ENCODE peak calls at places on chromosome 19, in ten cellular contexts. T, Z, J, Y, A, Q, G, S, F and E are unnamed samples.
A peak's percentile ranks its signal among the peaks of the same experiment; 100 is the strongest.

GRCh38 chr19:2226051-2226839 is 9.9 kb downstream of the PLEKHJ1 start:
- DNase-seq in T (no peak), Z (no peak), J (no peak), Y (no peak), A (no peak), Q (no peak), G (no peak), S (no peak), F (no peak), E (no peak)

GRCh38 chr19:57830071-57830602 is at the start of gene ZNF587B:
- DNase-seq in T (peak; percentile 84), Z (peak; percentile 89), J (peak; percentile 44), Y (peak; percentile 56), A (peak; percentile 85), Q (peak; percentile 78), G (no peak), S (peak; percentile 85), F (peak; percentile 27), E (peak; percentile 73)

GRCh38 chr19:4365341-4365740 is 22.0 kb downstream of the MPND start:
- DNase-seq in T (no peak), Z (no peak), J (no peak), Y (no peak), A (no peak), Q (no peak), G (peak; percentile 90), S (no peak), F (no peak), E (no peak)

GRCh38 chr19:33796164-33797100 is at the start of gene KCTD15:
- DNase-seq in T (peak; percentile 60), Z (peak; percentile 58), J (no peak), Y (no peak), A (peak; percentile 61), Q (no peak), G (no peak), S (no peak), F (no peak), E (no peak)

GRCh38 chr19:1747285-1748114 is 5.8 kb upstream of the ONECUT3 start:
- DNase-seq in T (peak; percentile 73), Z (peak; percentile 90), J (no peak), Y (no peak), A (no peak), Q (peak; percentile 96), G (no peak), S (no peak), F (no peak), E (no peak)

GRCh38 chr19:35555301-35556005 is 8.0 kb downstream of the ATP4A start:
- DNase-seq in T (peak; percentile 42), Z (peak; percentile 36), J (no peak), Y (no peak), A (peak; percentile 21), Q (no peak), G (no peak), S (no peak), F (no peak), E (no peak)

GRCh38 chr19:23981863-23982262 is 67.2 kb downstream of the ZNF726 start:
- DNase-seq in T (no peak), Z (no peak), J (no peak), Y (no peak), A (no peak), Q (no peak), G (no peak), S (no peak), F (no peak), E (no peak)

GRCh38 chr19:10678813-10679212 is 22.4 kb upstream of the QTRT1 start:
- DNase-seq in T (no peak), Z (no peak), J (no peak), Y (no peak), A (no peak), Q (no peak), G (no peak), S (no peak), F (no peak), E (no peak)

GRCh38 chr19:14363203-14364097 is 17.8 kb upstream of the ADGRE5 start:
- DNase-seq in T (peak; percentile 50), Z (peak; percentile 93), J (no peak), Y (no peak), A (peak; percentile 40), Q (no peak), G (peak; percentile 83), S (peak; percentile 67), F (no peak), E (no peak)

GRCh38 chr19:42657551-42657950 is 62.8 kb upstream of the CEACAM8 start:
- DNase-seq in T (peak; percentile 38), Z (peak; percentile 18), J (no peak), Y (no peak), A (no peak), Q (peak; percentile 41), G (no peak), S (no peak), F (no peak), E (no peak)

GRCh38 chr19:55212447-55212846 is 3.1 kb upstream of the PTPRH start:
- DNase-seq in T (no peak), Z (no peak), J (no peak), Y (no peak), A (no peak), Q (no peak), G (no peak), S (no peak), F (no peak), E (no peak)

GRCh38 chr19:1252818-1253513 is 4.6 kb downstream of the MIDN start:
- DNase-seq in T (peak; percentile 99), Z (peak; percentile 98), J (peak; percentile 79), Y (peak; percentile 95), A (no peak), Q (peak; percentile 84), G (no peak), S (peak; percentile 95), F (peak; percentile 92), E (peak; percentile 90)

GRCh38 chr19:43784251-43784980 is 3.6 kb upstream of the KCNN4 start:
- DNase-seq in T (peak; percentile 72), Z (peak; percentile 75), J (no peak), Y (no peak), A (no peak), Q (peak; percentile 79), G (no peak), S (peak; percentile 77), F (peak; percentile 55), E (no peak)

GRCh38 chr19:48795855-48796142 is 15.0 kb downstream of the BCAT2 start:
- DNase-seq in T (no peak), Z (no peak), J (no peak), Y (no peak), A (no peak), Q (no peak), G (no peak), S (peak; percentile 67), F (no peak), E (no peak)

GRCh38 chr19:9070066-9070465 is 16.8 kb upstream of the OR1M1 start:
- DNase-seq in T (no peak), Z (no peak), J (no peak), Y (no peak), A (peak; percentile 57), Q (no peak), G (no peak), S (no peak), F (no peak), E (no peak)

GRCh38 chr19:3679581-3679980 is 20.7 kb downstream of the PIP5K1C start:
- DNase-seq in T (no peak), Z (no peak), J (no peak), Y (no peak), A (no peak), Q (no peak), G (no peak), S (no peak), F (no peak), E (no peak)

GRCh38 chr19:7869453-7869909 is 4.7 kb downstream of the PRR36 start:
- DNase-seq in T (peak; percentile 51), Z (peak; percentile 40), J (no peak), Y (peak; percentile 33), A (no peak), Q (peak; percentile 20), G (peak; percentile 94), S (no peak), F (no peak), E (no peak)

GRCh38 chr19:1873524-1874473 is 10.4 kb upstream of the KLF16 start:
- DNase-seq in T (no peak), Z (no peak), J (no peak), Y (no peak), A (no peak), Q (no peak), G (peak; percentile 65), S (no peak), F (no peak), E (peak; percentile 70)

GRCh38 chr19:41377977-41378707 is 1.8 kb downstream of the TMEM91 start:
- DNase-seq in T (no peak), Z (no peak), J (no peak), Y (no peak), A (no peak), Q (no peak), G (no peak), S (no peak), F (no peak), E (no peak)

GRCh38 chr19:32676186-32676894 is 692 bp downstream of the RGS9BP start:
- DNase-seq in T (no peak), Z (no peak), J (no peak), Y (no peak), A (peak; percentile 15), Q (no peak), G (peak; percentile 92), S (no peak), F (no peak), E (no peak)

GRCh38 chr19:57099199-57099661 is 20.6 kb upstream of the USP29 start:
- DNase-seq in T (peak; percentile 50), Z (peak; percentile 30), J (peak; percentile 43), Y (peak; percentile 52), A (peak; percentile 38), Q (peak; percentile 7), G (no peak), S (peak; percentile 59), F (no peak), E (peak; percentile 77)

GRCh38 chr19:49570997-49571676 is 9.2 kb downstream of the NOSIP start:
- DNase-seq in T (no peak), Z (no peak), J (no peak), Y (no peak), A (no peak), Q (no peak), G (no peak), S (no peak), F (no peak), E (peak; percentile 11)

GRCh38 chr19:6239401-6239844 is 40.4 kb downstream of the MLLT1 start:
- DNase-seq in T (no peak), Z (peak; percentile 59), J (no peak), Y (no peak), A (no peak), Q (peak; percentile 84), G (peak; percentile 81), S (no peak), F (no peak), E (no peak)

GRCh38 chr19:10421240-10421948 is 1.1 kb downstream of the PDE4A start:
- DNase-seq in T (no peak), Z (no peak), J (no peak), Y (no peak), A (no peak), Q (no peak), G (no peak), S (no peak), F (no peak), E (no peak)

GRCh38 chr19:57031156-57031555 is 88.6 kb upstream of the USP29 start:
- DNase-seq in T (no peak), Z (no peak), J (no peak), Y (no peak), A (no peak), Q (no peak), G (no peak), S (no peak), F (no peak), E (no peak)

GRCh38 chr19:38543807-38544568 is 73.8 kb downstream of the MAP4K1 start:
- DNase-seq in T (peak; percentile 89), Z (peak; percentile 77), J (peak; percentile 55), Y (peak; percentile 83), A (no peak), Q (peak; percentile 79), G (peak; percentile 82), S (peak; percentile 78), F (peak; percentile 24), E (peak; percentile 61)

GRCh38 chr19:41869374-41869955 is 7.6 kb upstream of the CD79A start:
- DNase-seq in T (no peak), Z (no peak), J (no peak), Y (no peak), A (no peak), Q (no peak), G (no peak), S (no peak), F (no peak), E (no peak)

GRCh38 chr19:10998045-10998533 is 37.3 kb downstream of the SMARCA4 start:
- DNase-seq in T (peak; percentile 85), Z (peak; percentile 30), J (no peak), Y (no peak), A (no peak), Q (no peak), G (no peak), S (no peak), F (no peak), E (no peak)